ENCODE peak calls at places on chromosomes 16 and 17, in four cellular contexts. One of them, this sample, is unnamed.

GRCh38 chr17:1094591-1094990 is 85.2 kb downstream of the ABR start:
- DNase-seq in cardiac fibroblast: no peak
- DNase-seq in SK-N-SH: no peak
- DNase-seq in iris pigment epithelial cell: no peak
- DNase-seq in this sample: no peak

GRCh38 chr17:2792541-2793169 is 3.6 kb upstream of the RAP1GAP2 start:
- DNase-seq in cardiac fibroblast: no peak
- DNase-seq in SK-N-SH: no peak
- DNase-seq in iris pigment epithelial cell: no peak
- DNase-seq in this sample: no peak

GRCh38 chr17:63843387-63844292 is 1.2 kb upstream of the SMARCD2 start:
- DNase-seq in iris pigment epithelial cell: peak; percentile 55
- DNase-seq in cardiac fibroblast: peak; percentile 98
- DNase-seq in SK-N-SH: no peak
- DNase-seq in this sample: no peak

GRCh38 chr17:17379197-17379991 is 76.2 kb downstream of the NT5M start:
- DNase-seq in SK-N-SH: no peak
- DNase-seq in cardiac fibroblast: peak; percentile 84
- DNase-seq in iris pigment epithelial cell: peak; percentile 15
- DNase-seq in this sample: no peak

GRCh38 chr16:84322749-84323148 is 28.1 kb downstream of the WFDC1 start:
- DNase-seq in SK-N-SH: no peak
- DNase-seq in iris pigment epithelial cell: no peak
- DNase-seq in cardiac fibroblast: no peak
- DNase-seq in this sample: no peak

GRCh38 chr16:88264641-88265285 is 118.0 kb upstream of the ZNF469 start:
- DNase-seq in iris pigment epithelial cell: peak; percentile 94
- DNase-seq in cardiac fibroblast: peak; percentile 92
- DNase-seq in SK-N-SH: no peak
- DNase-seq in this sample: no peak

GRCh38 chr17:66200685-66201092 is 8.8 kb upstream of the CEP112 start:
- DNase-seq in iris pigment epithelial cell: peak; percentile 81
- DNase-seq in cardiac fibroblast: peak; percentile 90
- DNase-seq in SK-N-SH: peak; percentile 75
- DNase-seq in this sample: peak; percentile 70

GRCh38 chr16:89023151-89023551 is 46.1 kb upstream of the CBFA2T3 start:
- DNase-seq in iris pigment epithelial cell: no peak
- DNase-seq in SK-N-SH: no peak
- DNase-seq in cardiac fibroblast: no peak
- DNase-seq in this sample: no peak

GRCh38 chr16:84351630-84352029 is 16.7 kb upstream of the ATP2C2 start:
- DNase-seq in cardiac fibroblast: no peak
- DNase-seq in iris pigment epithelial cell: no peak
- DNase-seq in SK-N-SH: no peak
- DNase-seq in this sample: no peak

GRCh38 chr17:48767263-48767774 is 38.8 kb upstream of the HOXB13 start:
- DNase-seq in SK-N-SH: no peak
- DNase-seq in iris pigment epithelial cell: no peak
- DNase-seq in cardiac fibroblast: no peak
- DNase-seq in this sample: no peak

GRCh38 chr16:84885024-84885910 is 65.5 kb downstream of the CRISPLD2 start:
- DNase-seq in SK-N-SH: no peak
- DNase-seq in cardiac fibroblast: peak; percentile 44
- DNase-seq in iris pigment epithelial cell: peak; percentile 45
- DNase-seq in this sample: no peak

GRCh38 chr17:57009737-57010445 is 32.0 kb downstream of the SCPEP1 start:
- DNase-seq in SK-N-SH: peak; percentile 76
- DNase-seq in iris pigment epithelial cell: peak; percentile 62
- DNase-seq in cardiac fibroblast: peak; percentile 43
- DNase-seq in this sample: peak; percentile 4

GRCh38 chr17:3927628-3928010 is 11.4 kb upstream of the P2RX1 start:
- DNase-seq in cardiac fibroblast: no peak
- DNase-seq in iris pigment epithelial cell: no peak
- DNase-seq in SK-N-SH: peak; percentile 69
- DNase-seq in this sample: no peak

GRCh38 chr17:21524211-21524591 is 148.0 kb downstream of the KCNJ12 start:
- DNase-seq in iris pigment epithelial cell: peak; percentile 84
- DNase-seq in cardiac fibroblast: peak; percentile 32
- DNase-seq in SK-N-SH: no peak
- DNase-seq in this sample: no peak

GRCh38 chr16:54174201-54174600 is 112.4 kb downstream of the IRX3 start:
- DNase-seq in cardiac fibroblast: no peak
- DNase-seq in iris pigment epithelial cell: no peak
- DNase-seq in SK-N-SH: no peak
- DNase-seq in this sample: no peak

GRCh38 chr17:79562806-79563141 is 48.1 kb downstream of the RBFOX3 start:
- DNase-seq in iris pigment epithelial cell: no peak
- DNase-seq in SK-N-SH: no peak
- DNase-seq in cardiac fibroblast: no peak
- DNase-seq in this sample: no peak